ENCODE peak calls at places on chromosome 3, in eight cellular contexts. One of them, this sample, is unnamed.

GRCh38 chr3:120275553-120276092 is 9.4 kb downstream of the GPR156 start:
- DNase-seq in B cell: no peak
- DNase-seq in astrocyte of the spinal cord: no peak
- DNase-seq in nephron progenitor cell: no peak
- DNase-seq in body of pancreas: no peak
- DNase-seq in endothelial cell: no peak
- DNase-seq in epithelial cell of esophagus: no peak
- DNase-seq in neural crest cell: no peak
- DNase-seq in this sample: no peak

GRCh38 chr3:52317601-52318000 is 1.5 kb downstream of the DNAH1 start:
- DNase-seq in nephron progenitor cell: peak; percentile 86
- DNase-seq in astrocyte of the spinal cord: peak; percentile 23
- DNase-seq in B cell: peak; percentile 68
- DNase-seq in neural crest cell: peak; percentile 47
- DNase-seq in epithelial cell of esophagus: peak; percentile 70
- DNase-seq in body of pancreas: peak; percentile 45
- DNase-seq in endothelial cell: peak; percentile 68
- DNase-seq in this sample: no peak

GRCh38 chr3:107824822-107825371 is 265.9 kb downstream of the CD47 start:
- DNase-seq in body of pancreas: no peak
- DNase-seq in endothelial cell: no peak
- DNase-seq in B cell: no peak
- DNase-seq in epithelial cell of esophagus: no peak
- DNase-seq in neural crest cell: no peak
- DNase-seq in nephron progenitor cell: no peak
- DNase-seq in astrocyte of the spinal cord: no peak
- DNase-seq in this sample: no peak

GRCh38 chr3:187987919-187988318 is 166.0 kb upstream of the LPP start:
- DNase-seq in epithelial cell of esophagus: no peak
- DNase-seq in neural crest cell: no peak
- DNase-seq in astrocyte of the spinal cord: no peak
- DNase-seq in B cell: no peak
- DNase-seq in body of pancreas: no peak
- DNase-seq in endothelial cell: no peak
- DNase-seq in nephron progenitor cell: no peak
- DNase-seq in this sample: no peak

GRCh38 chr3:162517110-162517509 is 1020.5 kb downstream of the OTOL1 start:
- DNase-seq in neural crest cell: no peak
- DNase-seq in body of pancreas: no peak
- DNase-seq in epithelial cell of esophagus: no peak
- DNase-seq in nephron progenitor cell: no peak
- DNase-seq in astrocyte of the spinal cord: no peak
- DNase-seq in B cell: no peak
- DNase-seq in endothelial cell: no peak
- DNase-seq in this sample: no peak

GRCh38 chr3:127762077-127762786 is 60.1 kb downstream of the MGLL start:
- DNase-seq in astrocyte of the spinal cord: no peak
- DNase-seq in neural crest cell: no peak
- DNase-seq in epithelial cell of esophagus: no peak
- DNase-seq in body of pancreas: no peak
- DNase-seq in endothelial cell: no peak
- DNase-seq in B cell: no peak
- DNase-seq in nephron progenitor cell: no peak
- DNase-seq in this sample: no peak

GRCh38 chr3:120418866-120419490 is 31.8 kb downstream of the FSTL1 start:
- DNase-seq in endothelial cell: peak; percentile 38
- DNase-seq in neural crest cell: no peak
- DNase-seq in nephron progenitor cell: peak; percentile 31
- DNase-seq in body of pancreas: peak; percentile 69
- DNase-seq in B cell: no peak
- DNase-seq in epithelial cell of esophagus: peak; percentile 75
- DNase-seq in astrocyte of the spinal cord: no peak
- DNase-seq in this sample: peak; percentile 63

GRCh38 chr3:43451670-43452254 is 165.4 kb downstream of the SNRK start:
- DNase-seq in B cell: no peak
- DNase-seq in epithelial cell of esophagus: no peak
- DNase-seq in neural crest cell: no peak
- DNase-seq in body of pancreas: no peak
- DNase-seq in endothelial cell: no peak
- DNase-seq in nephron progenitor cell: no peak
- DNase-seq in astrocyte of the spinal cord: no peak
- DNase-seq in this sample: no peak

GRCh38 chr3:122665226-122665786 is 15.3 kb upstream of the PARP14 start:
- DNase-seq in astrocyte of the spinal cord: no peak
- DNase-seq in body of pancreas: no peak
- DNase-seq in nephron progenitor cell: no peak
- DNase-seq in B cell: no peak
- DNase-seq in epithelial cell of esophagus: no peak
- DNase-seq in neural crest cell: no peak
- DNase-seq in endothelial cell: no peak
- DNase-seq in this sample: no peak

GRCh38 chr3:30332196-30333021 is 274.0 kb upstream of the TGFBR2 start:
- DNase-seq in astrocyte of the spinal cord: no peak
- DNase-seq in body of pancreas: no peak
- DNase-seq in epithelial cell of esophagus: peak; percentile 71
- DNase-seq in neural crest cell: no peak
- DNase-seq in B cell: peak; percentile 54
- DNase-seq in endothelial cell: no peak
- DNase-seq in nephron progenitor cell: no peak
- DNase-seq in this sample: no peak

GRCh38 chr3:122563717-122564025 is 429 bp downstream of the PARP9 start:
- DNase-seq in neural crest cell: no peak
- DNase-seq in nephron progenitor cell: no peak
- DNase-seq in epithelial cell of esophagus: no peak
- DNase-seq in B cell: no peak
- DNase-seq in astrocyte of the spinal cord: no peak
- DNase-seq in endothelial cell: no peak
- DNase-seq in body of pancreas: no peak
- DNase-seq in this sample: no peak

GRCh38 chr3:113240841-113241240 is 29.5 kb downstream of the BOC start:
- DNase-seq in epithelial cell of esophagus: no peak
- DNase-seq in neural crest cell: no peak
- DNase-seq in astrocyte of the spinal cord: no peak
- DNase-seq in nephron progenitor cell: no peak
- DNase-seq in endothelial cell: no peak
- DNase-seq in B cell: no peak
- DNase-seq in body of pancreas: no peak
- DNase-seq in this sample: no peak

GRCh38 chr3:49906004-49906860 is 2.6 kb upstream of the MST1R start:
- DNase-seq in astrocyte of the spinal cord: peak; percentile 39
- DNase-seq in nephron progenitor cell: peak; percentile 49
- DNase-seq in endothelial cell: peak; percentile 63
- DNase-seq in body of pancreas: peak; percentile 49
- DNase-seq in B cell: peak; percentile 49
- DNase-seq in neural crest cell: peak; percentile 46
- DNase-seq in epithelial cell of esophagus: peak; percentile 63
- DNase-seq in this sample: peak; percentile 65

GRCh38 chr3:24370352-24370751 is 124.3 kb downstream of the THRB start:
- DNase-seq in endothelial cell: no peak
- DNase-seq in body of pancreas: no peak
- DNase-seq in B cell: no peak
- DNase-seq in epithelial cell of esophagus: no peak
- DNase-seq in nephron progenitor cell: no peak
- DNase-seq in astrocyte of the spinal cord: no peak
- DNase-seq in neural crest cell: no peak
- DNase-seq in this sample: no peak

GRCh38 chr3:74079961-74080562 is 455.3 kb upstream of the PDZRN3 start:
- DNase-seq in endothelial cell: no peak
- DNase-seq in neural crest cell: no peak
- DNase-seq in body of pancreas: no peak
- DNase-seq in nephron progenitor cell: no peak
- DNase-seq in astrocyte of the spinal cord: no peak
- DNase-seq in epithelial cell of esophagus: no peak
- DNase-seq in B cell: no peak
- DNase-seq in this sample: no peak

GRCh38 chr3:57065588-57065987 is 5.1 kb downstream of the SPATA12 start:
- DNase-seq in epithelial cell of esophagus: peak; percentile 54
- DNase-seq in neural crest cell: no peak
- DNase-seq in astrocyte of the spinal cord: peak; percentile 20
- DNase-seq in nephron progenitor cell: no peak
- DNase-seq in endothelial cell: no peak
- DNase-seq in B cell: no peak
- DNase-seq in body of pancreas: no peak
- DNase-seq in this sample: no peak

GRCh38 chr3:189842681-189843602 is 211.8 kb downstream of the TP63 start:
- DNase-seq in B cell: no peak
- DNase-seq in epithelial cell of esophagus: peak; percentile 73
- DNase-seq in nephron progenitor cell: no peak
- DNase-seq in astrocyte of the spinal cord: no peak
- DNase-seq in neural crest cell: no peak
- DNase-seq in body of pancreas: peak; percentile 3
- DNase-seq in endothelial cell: no peak
- DNase-seq in this sample: peak; percentile 60

GRCh38 chr3:82012775-82013174 is 251.3 kb upstream of the GBE1 start:
- DNase-seq in B cell: no peak
- DNase-seq in neural crest cell: no peak
- DNase-seq in endothelial cell: no peak
- DNase-seq in epithelial cell of esophagus: peak; percentile 13
- DNase-seq in body of pancreas: no peak
- DNase-seq in nephron progenitor cell: no peak
- DNase-seq in astrocyte of the spinal cord: no peak
- DNase-seq in this sample: no peak
- TF ChIP-seq CTCF in B cell: no peak
- TF ChIP-seq CTCF in neural crest cell: no peak
- TF ChIP-seq CTCF in endothelial cell: peak; percentile 19
- TF ChIP-seq CTCF in epithelial cell of esophagus: peak; percentile 30
- TF ChIP-seq CTCF in body of pancreas: no peak
- TF ChIP-seq CTCF in nephron progenitor cell: no peak
- TF ChIP-seq CTCF in astrocyte of the spinal cord: peak; percentile 27
- TF ChIP-seq CTCF in this sample: no peak

GRCh38 chr3:32934150-32934742 is 17.2 kb upstream of the CCR4 start:
- DNase-seq in neural crest cell: peak; percentile 34
- DNase-seq in astrocyte of the spinal cord: no peak
- DNase-seq in body of pancreas: peak; percentile 14
- DNase-seq in endothelial cell: peak; percentile 41
- DNase-seq in B cell: no peak
- DNase-seq in nephron progenitor cell: peak; percentile 24
- DNase-seq in epithelial cell of esophagus: peak; percentile 32
- DNase-seq in this sample: peak; percentile 9
- TF ChIP-seq CTCF in neural crest cell: peak; percentile 86
- TF ChIP-seq CTCF in astrocyte of the spinal cord: peak; percentile 76
- TF ChIP-seq CTCF in body of pancreas: peak; percentile 52
- TF ChIP-seq CTCF in endothelial cell: peak; percentile 75
- TF ChIP-seq CTCF in B cell: peak; percentile 72
- TF ChIP-seq CTCF in nephron progenitor cell: peak; percentile 77
- TF ChIP-seq CTCF in epithelial cell of esophagus: peak; percentile 81
- TF ChIP-seq CTCF in this sample: peak; percentile 26

DNA sequence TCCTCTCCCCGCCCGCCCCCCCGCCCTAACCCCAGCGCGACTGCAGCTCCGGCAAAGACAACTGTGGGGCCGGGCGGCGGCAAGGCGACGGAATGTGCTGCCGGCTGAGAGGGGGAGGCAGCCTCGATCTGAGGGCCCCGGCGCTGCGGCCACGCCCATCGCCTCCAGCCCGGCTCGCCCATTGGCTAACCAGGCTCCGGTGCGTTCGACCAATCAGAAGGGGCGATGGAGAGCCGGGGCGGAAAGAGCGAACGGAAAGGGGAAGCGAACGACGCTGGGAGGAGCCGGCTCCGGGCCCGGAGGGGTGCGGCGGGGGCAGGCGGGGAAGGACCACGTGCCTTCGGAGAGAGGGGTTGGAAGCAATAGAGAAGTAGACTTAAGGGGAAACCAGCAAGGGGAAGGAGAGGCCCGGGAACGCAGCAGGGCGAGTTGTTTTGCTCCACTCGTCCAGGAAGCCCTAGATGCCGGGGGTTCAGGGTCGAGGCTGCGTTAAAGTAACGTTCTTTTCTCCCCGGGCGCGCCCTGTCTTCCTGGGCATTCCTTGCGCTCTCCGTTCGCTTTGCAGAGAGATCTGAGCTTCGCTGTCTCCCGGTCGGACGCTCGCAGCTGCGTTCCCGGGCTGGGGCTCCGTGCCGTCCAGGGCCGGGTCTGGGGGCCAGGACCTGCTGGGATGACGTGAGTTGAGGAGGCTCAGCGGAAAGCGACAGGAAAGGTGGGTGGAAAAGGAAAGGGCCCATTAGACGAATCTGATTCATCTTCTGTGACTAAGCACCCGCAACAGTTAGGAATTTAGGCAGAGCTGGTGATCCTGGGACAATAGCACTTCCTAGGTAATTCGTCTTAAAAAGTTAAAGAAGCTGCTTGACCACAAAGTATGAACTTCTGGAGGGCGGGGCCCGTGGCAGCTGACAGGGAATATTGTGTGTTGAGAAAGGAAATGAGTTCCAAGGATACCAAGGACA is at the start of gene KPNA4:
- DNase-seq in B cell: peak; percentile 98
- DNase-seq in body of pancreas: peak; percentile 98
- DNase-seq in endothelial cell: peak; percentile 98
- DNase-seq in neural crest cell: peak; percentile 92
- DNase-seq in nephron progenitor cell: peak; percentile 96
- DNase-seq in epithelial cell of esophagus: peak; percentile 98
- DNase-seq in astrocyte of the spinal cord: peak; percentile 98
- DNase-seq in this sample: peak; percentile 100
- TF ChIP-seq CTCF in B cell: no peak
- TF ChIP-seq CTCF in body of pancreas: no peak
- TF ChIP-seq CTCF in endothelial cell: no peak
- TF ChIP-seq CTCF in neural crest cell: no peak
- TF ChIP-seq CTCF in nephron progenitor cell: no peak
- TF ChIP-seq CTCF in epithelial cell of esophagus: no peak
- TF ChIP-seq CTCF in astrocyte of the spinal cord: no peak
- TF ChIP-seq CTCF in this sample: no peak

GRCh38 chr3:115571413-115571812 is 51.9 kb upstream of the GAP43 start:
- DNase-seq in astrocyte of the spinal cord: no peak
- DNase-seq in epithelial cell of esophagus: no peak
- DNase-seq in nephron progenitor cell: no peak
- DNase-seq in endothelial cell: no peak
- DNase-seq in neural crest cell: no peak
- DNase-seq in body of pancreas: no peak
- DNase-seq in B cell: no peak
- DNase-seq in this sample: no peak
- TF ChIP-seq CTCF in astrocyte of the spinal cord: no peak
- TF ChIP-seq CTCF in epithelial cell of esophagus: no peak
- TF ChIP-seq CTCF in nephron progenitor cell: no peak
- TF ChIP-seq CTCF in endothelial cell: no peak
- TF ChIP-seq CTCF in neural crest cell: no peak
- TF ChIP-seq CTCF in body of pancreas: no peak
- TF ChIP-seq CTCF in B cell: no peak
- TF ChIP-seq CTCF in this sample: no peak